ENCODE peak calls at places on chromosomes 13 and 19, in eight cellular contexts. K is breast epithelium, F is HL-60, Y is left ventricle myocardium inferior, X is astrocyte of the spinal cord, M is neural progenitor cell, T is small intestine, L is fibroblast of lung. H is an unnamed sample.

GRCh38 chr13:98240974-98241373 is 63.9 kb upstream of the RNF113B start:
- DNase-seq in Y (no peak), M (no peak), K (no peak), T (no peak), F (no peak), X (no peak), L (no peak), H (no peak)

GRCh38 chr13:47334173-47334572 is 437.3 kb upstream of the HTR2A start:
- DNase-seq in T (no peak), M (no peak), K (no peak), F (no peak), Y (no peak), L (peak), X (peak), H (peak)

GRCh38 chr13:114102521-114103288 is 29.7 kb downstream of the RASA3 start:
- DNase-seq in K (peak), L (no peak), M (no peak), Y (no peak), F (no peak), T (no peak), X (no peak), H (no peak)

GRCh38 chr13:42780044-42780443 is 1.3 kb upstream of the FAM216B start:
- DNase-seq in Y (no peak), M (no peak), K (no peak), T (no peak), L (no peak), F (no peak), X (no peak), H (no peak)

GRCh38 chr13:99417151-99417820 is 84.0 kb upstream of the TM9SF2 start:
- DNase-seq in F (no peak), X (no peak), K (peak), T (no peak), L (no peak), Y (no peak), M (peak), H (no peak)

GRCh38 chr13:23610966-23611486 is 40.8 kb downstream of the TNFRSF19 start:
- DNase-seq in M (no peak), L (peak), K (no peak), Y (no peak), T (no peak), X (peak), F (no peak), H (no peak)

GRCh38 chr19:33194884-33195710 is 967 bp downstream of the LRP3 start:
- DNase-seq in M (peak), F (peak), L (peak), Y (no peak), T (peak), X (peak), K (no peak), H (peak)

GRCh38 chr13:113005076-113005865 is 36.3 kb downstream of the MCF2L start:
- DNase-seq in M (no peak), K (no peak), X (no peak), T (no peak), L (no peak), F (no peak), Y (no peak), H (no peak)

GRCh38 chr19:17706750-17707181 is 12.5 kb upstream of the MAP1S start:
- DNase-seq in K (no peak), Y (no peak), L (peak), F (no peak), X (peak), T (no peak), M (peak), H (peak)

GRCh38 chr13:42658019-42658418 is 84.1 kb downstream of the TNFSF11 start:
- DNase-seq in Y (no peak), X (no peak), L (no peak), K (no peak), F (no peak), T (no peak), M (no peak), H (no peak)

GRCh38 chr19:45098521-45099464 is 5.8 kb downstream of the PPP1R37 start:
- DNase-seq in X (peak), K (no peak), M (no peak), Y (peak), L (peak), F (no peak), T (no peak), H (no peak)

GRCh38 chr19:39463403-39463802 is 17.2 kb upstream of the TIMM50 start:
- DNase-seq in F (no peak), Y (no peak), M (no peak), L (no peak), T (no peak), K (no peak), X (no peak), H (no peak)

GRCh38 chr19:45179063-45179847 is 671 bp downstream of the BLOC1S3 start:
- DNase-seq in X (no peak), L (no peak), M (peak), F (peak), T (no peak), K (no peak), Y (no peak), H (peak)

GRCh38 chr13:101514695-101515275 is 62.3 kb downstream of the ITGBL1 start:
- DNase-seq in T (peak), K (no peak), M (peak), X (peak), L (peak), F (no peak), Y (no peak), H (peak)

GRCh38 chr19:1672038-1672768 is 19.8 kb upstream of the TCF3 start:
- DNase-seq in Y (no peak), M (peak), K (no peak), L (peak), X (no peak), F (peak), T (no peak), H (peak)

GRCh38 chr13:33662392-33662791 is 155.6 kb upstream of the RFC3 start:
- DNase-seq in T (no peak), M (no peak), L (no peak), K (no peak), Y (no peak), X (no peak), F (no peak), H (no peak)

GRCh38 chr13:43258771-43259170 is 235.4 kb downstream of the DNAJC15 start:
- DNase-seq in T (no peak), F (no peak), M (no peak), X (no peak), K (no peak), L (no peak), Y (no peak), H (peak)

GRCh38 chr13:40624338-40624737 is 42.1 kb downstream of the FOXO1 start:
- DNase-seq in K (no peak), L (peak), Y (no peak), M (no peak), X (no peak), F (no peak), T (no peak), H (peak)

GRCh38 chr13:49679244-49679643 is 12.0 kb downstream of the EBPL start:
- DNase-seq in T (no peak), F (peak), M (no peak), K (no peak), X (peak), L (peak), Y (no peak), H (no peak)

GRCh38 chr19:5801796-5802616 is 2.9 kb upstream of the NRTN start:
- DNase-seq in T (no peak), X (peak), M (peak), Y (no peak), F (no peak), K (no peak), L (peak), H (peak)

GRCh38 chr13:106661236-106661635 is 93.3 kb upstream of the ARGLU1 start:
- DNase-seq in Y (no peak), K (no peak), L (no peak), T (no peak), F (no peak), M (peak), X (no peak), H (no peak)

GRCh38 chr19:43773725-43774102 is 7.1 kb downstream of the KCNN4 start:
- DNase-seq in F (no peak), L (no peak), X (no peak), T (no peak), K (no peak), Y (no peak), M (peak), H (no peak)

DNA sequence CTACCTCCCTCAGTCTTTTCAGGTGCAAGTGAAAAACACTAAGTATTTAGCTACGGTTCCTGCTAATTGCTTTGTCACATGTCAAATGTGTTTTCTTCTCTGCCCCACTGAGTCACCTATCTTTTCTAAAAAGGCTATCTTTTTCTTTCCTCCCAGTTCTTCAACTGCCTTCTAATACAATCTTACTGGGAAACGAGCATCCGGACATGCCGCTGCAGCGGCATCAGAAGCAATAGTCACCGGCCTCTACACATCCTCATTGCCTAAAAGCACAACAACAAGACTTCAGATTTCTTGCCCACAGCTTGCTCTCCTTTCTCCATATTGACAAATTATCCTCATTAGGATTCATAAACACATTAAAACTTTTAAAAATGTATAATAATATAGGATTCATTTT is 1.2 kb downstream of the PCDH9 start:
- DNase-seq in X (peak), F (no peak), Y (no peak), T (no peak), L (peak), M (no peak), K (no peak), H (peak)
- H3K4me3 ChIP-seq in X (peak), F (no peak), Y (peak), T (no peak), L (peak), M (peak), K (peak), H (peak)

GRCh38 chr19:35673121-35673804 is 6.9 kb downstream of the UPK1A start:
- DNase-seq in X (peak), T (peak), M (peak), F (no peak), L (peak), K (no peak), Y (peak), H (peak)
- H3K4me3 ChIP-seq in X (peak), T (no peak), M (peak), F (no peak), L (peak), K (peak), Y (peak), H (peak)

DNA sequence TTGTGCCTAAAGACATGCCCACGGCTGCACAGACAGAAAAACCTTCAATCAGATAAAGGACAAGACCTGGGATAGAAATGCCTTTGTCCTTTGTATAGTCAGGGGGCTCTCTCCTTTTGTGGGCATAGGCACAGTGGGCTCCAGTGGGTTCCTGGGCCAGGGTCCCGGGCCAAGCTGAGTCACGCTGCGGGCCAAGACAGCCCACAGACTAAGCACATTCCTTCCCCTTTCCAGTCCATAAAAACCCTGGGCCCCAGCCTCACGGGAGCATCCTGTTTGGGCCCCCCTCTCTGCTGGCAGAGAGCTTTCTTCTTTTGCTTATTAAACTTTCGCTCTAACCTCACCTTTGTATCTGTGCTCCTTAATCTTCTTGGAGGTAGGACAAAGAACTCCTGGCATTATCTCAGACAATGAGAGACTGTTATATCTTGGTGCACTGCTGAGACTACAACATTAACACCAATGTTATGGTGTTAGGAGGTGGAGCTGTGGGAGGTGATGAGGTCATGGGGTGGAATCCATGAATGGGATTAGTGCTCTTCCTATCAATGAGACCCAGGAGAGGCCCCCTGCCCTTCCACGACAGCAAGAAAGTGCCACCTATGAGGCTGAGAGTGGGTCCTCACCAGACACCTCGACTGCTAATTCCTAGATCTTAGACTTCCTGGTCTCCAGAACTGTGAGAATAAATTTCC is 20.8 kb upstream of the FBXL3 start:
- DNase-seq in L (no peak), M (peak), F (no peak), K (no peak), T (no peak), Y (no peak), X (no peak), H (no peak)
- H3K4me3 ChIP-seq in L (no peak), M (peak), F (no peak), K (no peak), T (no peak), Y (no peak), X (no peak), H (no peak)

DNA sequence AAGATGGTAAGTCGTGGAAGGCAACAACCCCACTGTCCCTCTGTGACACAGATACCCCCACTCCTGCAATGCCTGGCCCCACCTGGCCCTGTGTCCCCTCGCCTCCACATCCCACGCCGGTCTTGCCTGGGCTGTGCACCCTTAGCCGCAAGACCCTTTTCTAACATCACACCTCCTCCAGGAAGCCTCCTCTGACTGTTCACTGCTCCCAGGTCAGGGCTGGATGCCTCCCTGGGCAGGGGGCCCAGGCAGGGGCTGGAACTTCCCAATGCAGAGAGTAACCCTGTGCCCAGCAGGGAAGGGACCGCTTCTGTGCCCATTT is 1.3 kb downstream of the FBN3 start:
- DNase-seq in K (no peak), F (no peak), X (no peak), T (no peak), Y (no peak), L (no peak), M (no peak), H (no peak)
- H3K4me3 ChIP-seq in K (no peak), F (no peak), X (no peak), T (no peak), Y (no peak), L (no peak), M (peak), H (no peak)

DNA sequence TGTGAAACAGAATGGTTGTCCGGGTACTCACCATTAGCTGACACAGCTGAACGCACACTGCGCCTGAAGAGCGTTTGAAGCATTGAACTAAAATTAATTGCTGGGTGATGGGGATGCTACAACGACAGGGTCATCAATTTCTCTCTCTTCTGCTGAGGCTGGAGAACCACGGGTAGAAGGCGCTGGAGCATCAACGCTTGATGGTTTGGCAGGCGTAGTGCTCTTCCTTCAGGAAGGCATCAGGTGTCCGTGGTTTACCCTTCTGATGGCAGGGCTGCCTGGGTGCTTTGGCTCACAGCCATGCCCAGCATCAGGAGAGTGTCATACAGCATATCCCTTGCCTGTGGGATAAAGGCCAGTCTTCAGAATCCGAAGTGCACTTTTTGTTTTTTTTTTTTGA is 46.9 kb upstream of the UBE2L5 start:
- DNase-seq in L (no peak), K (no peak), X (no peak), M (no peak), Y (no peak), T (no peak), F (no peak), H (no peak)
- H3K4me3 ChIP-seq in L (no peak), K (no peak), X (no peak), M (no peak), Y (no peak), T (no peak), F (no peak), H (no peak)

DNA sequence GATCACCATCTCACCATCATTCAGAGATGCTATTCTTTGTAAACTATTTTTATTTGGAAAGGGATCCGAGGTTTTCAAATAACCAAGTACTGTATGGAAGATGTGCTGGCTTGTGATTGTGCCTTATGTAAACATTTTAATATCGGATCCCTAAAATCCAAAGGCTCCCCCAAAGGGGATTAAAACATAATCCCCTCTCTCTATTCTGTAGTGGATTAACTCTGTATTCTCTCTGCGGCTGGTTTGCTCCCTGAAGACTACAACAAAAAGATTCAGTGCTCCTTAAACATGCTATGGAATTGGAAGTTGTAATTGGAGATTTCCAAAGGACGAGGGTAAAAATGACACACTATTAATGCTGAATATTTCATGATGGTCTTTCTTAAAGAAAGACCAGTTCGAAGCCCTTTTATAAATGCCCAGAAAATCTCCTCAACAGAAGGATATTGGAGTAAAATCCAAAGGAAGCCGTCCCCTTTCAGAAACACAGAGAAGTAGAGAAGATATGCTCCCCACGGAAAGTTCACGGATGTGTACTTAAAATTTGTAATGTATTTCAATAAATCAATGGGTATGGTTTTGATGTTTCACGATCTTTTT is 6.6 kb downstream of the MAB21L1 start:
- DNase-seq in X (no peak), F (no peak), L (no peak), M (peak), T (no peak), Y (no peak), K (no peak), H (peak)
- H3K4me3 ChIP-seq in X (no peak), F (no peak), L (no peak), M (peak), T (no peak), Y (peak), K (peak), H (peak)

H was measured in foreskin fibroblast.